ENCODE peak calls at places on chromosomes 5 and 9, in five cellular contexts. One of them, this sample, is unnamed.

GRCh38 chr9:98998441-98999151 is 54.9 kb downstream of the COL15A1 start:
- DNase-seq in neuronal stem cell: peak
- DNase-seq in H1: peak
- DNase-seq in mesenchymal stem cell: peak
- DNase-seq in trophoblast cell: peak
- DNase-seq in this sample: peak

GRCh38 chr5:438481-438981 is 4.4 kb upstream of the EXOC3 start:
- DNase-seq in neuronal stem cell: no peak
- DNase-seq in H1: no peak
- DNase-seq in mesenchymal stem cell: no peak
- DNase-seq in trophoblast cell: no peak
- DNase-seq in this sample: peak

GRCh38 chr5:9691261-9691660 is 61.1 kb upstream of the TAS2R1 start:
- DNase-seq in neuronal stem cell: no peak
- DNase-seq in H1: no peak
- DNase-seq in mesenchymal stem cell: no peak
- DNase-seq in trophoblast cell: no peak
- DNase-seq in this sample: no peak

GRCh38 chr5:9348296-9348996 is 197.4 kb downstream of the SEMA5A start:
- DNase-seq in neuronal stem cell: no peak
- DNase-seq in H1: no peak
- DNase-seq in mesenchymal stem cell: peak
- DNase-seq in trophoblast cell: peak
- DNase-seq in this sample: no peak

GRCh38 chr5:17190242-17190778 is 27.1 kb upstream of the BASP1 start:
- DNase-seq in neuronal stem cell: peak
- DNase-seq in H1: no peak
- DNase-seq in mesenchymal stem cell: peak
- DNase-seq in trophoblast cell: peak
- DNase-seq in this sample: no peak

GRCh38 chr5:43711496-43711895 is 108.5 kb downstream of the NNT start:
- DNase-seq in neuronal stem cell: no peak
- DNase-seq in H1: no peak
- DNase-seq in mesenchymal stem cell: peak
- DNase-seq in trophoblast cell: peak
- DNase-seq in this sample: no peak

GRCh38 chr9:15317836-15318235 is 10.8 kb upstream of the TTC39B start:
- DNase-seq in neuronal stem cell: no peak
- DNase-seq in H1: no peak
- DNase-seq in mesenchymal stem cell: no peak
- DNase-seq in trophoblast cell: no peak
- DNase-seq in this sample: no peak

GRCh38 chr5:88964831-88965230 is 81.8 kb upstream of the MEF2C start:
- DNase-seq in neuronal stem cell: no peak
- DNase-seq in H1: no peak
- DNase-seq in mesenchymal stem cell: no peak
- DNase-seq in trophoblast cell: no peak
- DNase-seq in this sample: no peak

GRCh38 chr5:135141303-135142268 is 107.6 kb upstream of the PITX1 start:
- DNase-seq in neuronal stem cell: no peak
- DNase-seq in H1: no peak
- DNase-seq in mesenchymal stem cell: peak
- DNase-seq in trophoblast cell: no peak
- DNase-seq in this sample: no peak

GRCh38 chr5:175778951-175779475 is 92.4 kb upstream of the CPLX2 start:
- DNase-seq in neuronal stem cell: no peak
- DNase-seq in H1: no peak
- DNase-seq in mesenchymal stem cell: no peak
- DNase-seq in trophoblast cell: no peak
- DNase-seq in this sample: no peak

GRCh38 chr9:14417230-14417629 is 103.3 kb upstream of the NFIB start:
- DNase-seq in neuronal stem cell: no peak
- DNase-seq in H1: no peak
- DNase-seq in mesenchymal stem cell: no peak
- DNase-seq in trophoblast cell: peak
- DNase-seq in this sample: no peak

GRCh38 chr9:764105-764524 is 77.4 kb upstream of the DMRT1 start:
- DNase-seq in neuronal stem cell: peak
- DNase-seq in H1: peak
- DNase-seq in mesenchymal stem cell: peak
- DNase-seq in trophoblast cell: peak
- DNase-seq in this sample: peak

GRCh38 chr5:171342362-171343111 is 33.5 kb downstream of the TLX3 start:
- DNase-seq in neuronal stem cell: no peak
- DNase-seq in H1: no peak
- DNase-seq in mesenchymal stem cell: peak
- DNase-seq in trophoblast cell: peak
- DNase-seq in this sample: peak

GRCh38 chr9:4973902-4974301 is 11.2 kb upstream of the JAK2 start:
- DNase-seq in neuronal stem cell: no peak
- DNase-seq in H1: no peak
- DNase-seq in mesenchymal stem cell: peak
- DNase-seq in trophoblast cell: peak
- DNase-seq in this sample: no peak

GRCh38 chr9:103803245-103803644 is 290.9 kb upstream of the SMC2 start:
- DNase-seq in neuronal stem cell: no peak
- DNase-seq in H1: no peak
- DNase-seq in mesenchymal stem cell: no peak
- DNase-seq in trophoblast cell: no peak
- DNase-seq in this sample: no peak

GRCh38 chr5:176359658-176360057 is 1.9 kb downstream of the KIAA1191 start:
- DNase-seq in neuronal stem cell: no peak
- DNase-seq in H1: no peak
- DNase-seq in mesenchymal stem cell: peak
- DNase-seq in trophoblast cell: peak
- DNase-seq in this sample: no peak

GRCh38 chr9:33818167-33818831 is 1.3 kb downstream of the UBE2R2 start:
- DNase-seq in neuronal stem cell: no peak
- DNase-seq in H1: no peak
- DNase-seq in mesenchymal stem cell: peak
- DNase-seq in trophoblast cell: no peak
- DNase-seq in this sample: no peak

GRCh38 chr5:115946655-115947054 is 15.6 kb upstream of the LVRN start:
- DNase-seq in neuronal stem cell: no peak
- DNase-seq in H1: no peak
- DNase-seq in mesenchymal stem cell: peak
- DNase-seq in trophoblast cell: no peak
- DNase-seq in this sample: no peak

GRCh38 chr9:135840539-135840938 is 66.8 kb downstream of the CAMSAP1 start:
- DNase-seq in neuronal stem cell: no peak
- DNase-seq in H1: no peak
- DNase-seq in mesenchymal stem cell: no peak
- DNase-seq in trophoblast cell: no peak
- DNase-seq in this sample: no peak

GRCh38 chr9:92669527-92669889 is 423 bp downstream of the IPPK start:
- DNase-seq in neuronal stem cell: no peak
- DNase-seq in H1: no peak
- DNase-seq in mesenchymal stem cell: peak
- DNase-seq in trophoblast cell: no peak
- DNase-seq in this sample: no peak

GRCh38 chr9:91214086-91214485 is 147.6 kb downstream of the AUH start:
- DNase-seq in neuronal stem cell: no peak
- DNase-seq in H1: no peak
- DNase-seq in mesenchymal stem cell: no peak
- DNase-seq in trophoblast cell: peak
- DNase-seq in this sample: no peak

GRCh38 chr5:172550996-172551395 is 90.1 kb upstream of the NEURL1B start:
- DNase-seq in neuronal stem cell: no peak
- DNase-seq in H1: no peak
- DNase-seq in mesenchymal stem cell: no peak
- DNase-seq in trophoblast cell: no peak
- DNase-seq in this sample: no peak
- H3K4me2 ChIP-seq in neuronal stem cell: no peak
- H3K4me2 ChIP-seq in H1: no peak
- H3K4me2 ChIP-seq in mesenchymal stem cell: no peak
- H3K4me2 ChIP-seq in trophoblast cell: no peak
- H3K4me2 ChIP-seq in this sample: no peak

GRCh38 chr5:34001231-34001935 is 6.5 kb downstream of the AMACR start:
- DNase-seq in neuronal stem cell: no peak
- DNase-seq in H1: no peak
- DNase-seq in mesenchymal stem cell: no peak
- DNase-seq in trophoblast cell: peak
- DNase-seq in this sample: no peak

GRCh38 chr5:34005211-34005610 is 2.6 kb downstream of the AMACR start:
- DNase-seq in neuronal stem cell: no peak
- DNase-seq in H1: no peak
- DNase-seq in mesenchymal stem cell: no peak
- DNase-seq in trophoblast cell: no peak
- DNase-seq in this sample: no peak

GRCh38 chr5:33999986-34000385 is 7.9 kb downstream of the AMACR start:
- DNase-seq in neuronal stem cell: no peak
- DNase-seq in H1: no peak
- DNase-seq in mesenchymal stem cell: no peak
- DNase-seq in trophoblast cell: no peak
- DNase-seq in this sample: no peak

GRCh38 chr5:34003941-34004340 is 3.9 kb downstream of the AMACR start:
- DNase-seq in neuronal stem cell: no peak
- DNase-seq in H1: no peak
- DNase-seq in mesenchymal stem cell: no peak
- DNase-seq in trophoblast cell: no peak
- DNase-seq in this sample: no peak

GRCh38 chr5:34002629-34003328 is 5.1 kb downstream of the AMACR start:
- DNase-seq in neuronal stem cell: peak
- DNase-seq in H1: no peak
- DNase-seq in mesenchymal stem cell: no peak
- DNase-seq in trophoblast cell: no peak
- DNase-seq in this sample: no peak
- H2BK12ac ChIP-seq in neuronal stem cell: no peak
- H2BK12ac ChIP-seq in H1: no peak
- H2BK12ac ChIP-seq in mesenchymal stem cell: no peak
- H2BK12ac ChIP-seq in trophoblast cell: no peak
- H2BK12ac ChIP-seq in this sample: no peak

GRCh38 chr5:56278267-56278826 is 45.2 kb upstream of the ANKRD55 start:
- DNase-seq in neuronal stem cell: peak
- DNase-seq in H1: no peak
- DNase-seq in mesenchymal stem cell: peak
- DNase-seq in trophoblast cell: no peak
- DNase-seq in this sample: no peak

GRCh38 chr5:56281489-56282163 is 48.5 kb upstream of the ANKRD55 start:
- DNase-seq in neuronal stem cell: no peak
- DNase-seq in H1: no peak
- DNase-seq in mesenchymal stem cell: peak
- DNase-seq in trophoblast cell: no peak
- DNase-seq in this sample: no peak

GRCh38 chr5:56279979-56280378 is 46.8 kb upstream of the ANKRD55 start:
- DNase-seq in neuronal stem cell: no peak
- DNase-seq in H1: peak
- DNase-seq in mesenchymal stem cell: peak
- DNase-seq in trophoblast cell: no peak
- DNase-seq in this sample: peak

GRCh38 chr5:56277573-56277972 is 44.4 kb upstream of the ANKRD55 start:
- DNase-seq in neuronal stem cell: no peak
- DNase-seq in H1: no peak
- DNase-seq in mesenchymal stem cell: no peak
- DNase-seq in trophoblast cell: no peak
- DNase-seq in this sample: no peak

DNA sequence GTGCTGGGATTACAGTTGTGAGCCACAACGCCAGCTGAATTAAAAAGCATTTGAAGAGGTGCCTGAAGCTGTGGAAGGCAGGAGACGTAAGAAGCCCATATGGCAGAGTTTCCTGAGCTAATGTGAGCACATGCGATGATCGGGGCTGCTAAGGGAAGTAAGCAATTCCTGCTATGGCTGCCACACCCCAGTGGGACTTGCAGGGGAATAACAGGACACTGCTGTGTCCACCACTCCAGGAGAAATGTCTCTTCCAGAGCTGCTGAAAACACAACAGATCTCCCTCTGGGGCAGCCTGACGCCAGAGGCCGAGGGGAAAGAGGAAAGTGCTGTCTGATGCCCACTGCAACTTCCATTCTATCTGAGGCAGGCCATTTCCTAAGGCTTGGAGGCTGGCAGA is 46.2 kb upstream of the ANKRD55 start:
- DNase-seq in neuronal stem cell: no peak
- DNase-seq in H1: no peak
- DNase-seq in mesenchymal stem cell: peak
- DNase-seq in trophoblast cell: no peak
- DNase-seq in this sample: no peak
- H3K4me2 ChIP-seq in neuronal stem cell: no peak
- H3K4me2 ChIP-seq in H1: no peak
- H3K4me2 ChIP-seq in mesenchymal stem cell: no peak
- H3K4me2 ChIP-seq in trophoblast cell: no peak
- H3K4me2 ChIP-seq in this sample: no peak

GRCh38 chr9:101126556-101126955 is 98.0 kb downstream of the PLPPR1 start:
- DNase-seq in neuronal stem cell: no peak
- DNase-seq in H1: no peak
- DNase-seq in mesenchymal stem cell: no peak
- DNase-seq in trophoblast cell: no peak
- DNase-seq in this sample: no peak
- H2BK12ac ChIP-seq in neuronal stem cell: no peak
- H2BK12ac ChIP-seq in H1: no peak
- H2BK12ac ChIP-seq in mesenchymal stem cell: no peak
- H2BK12ac ChIP-seq in trophoblast cell: no peak
- H2BK12ac ChIP-seq in this sample: no peak

GRCh38 chr9:132788378-132788777 is 89.7 kb downstream of the AK8 start:
- DNase-seq in neuronal stem cell: no peak
- DNase-seq in H1: no peak
- DNase-seq in mesenchymal stem cell: no peak
- DNase-seq in trophoblast cell: no peak
- DNase-seq in this sample: no peak
- H3K4me2 ChIP-seq in neuronal stem cell: no peak
- H3K4me2 ChIP-seq in H1: no peak
- H3K4me2 ChIP-seq in mesenchymal stem cell: no peak
- H3K4me2 ChIP-seq in trophoblast cell: no peak
- H3K4me2 ChIP-seq in this sample: no peak

DNA sequence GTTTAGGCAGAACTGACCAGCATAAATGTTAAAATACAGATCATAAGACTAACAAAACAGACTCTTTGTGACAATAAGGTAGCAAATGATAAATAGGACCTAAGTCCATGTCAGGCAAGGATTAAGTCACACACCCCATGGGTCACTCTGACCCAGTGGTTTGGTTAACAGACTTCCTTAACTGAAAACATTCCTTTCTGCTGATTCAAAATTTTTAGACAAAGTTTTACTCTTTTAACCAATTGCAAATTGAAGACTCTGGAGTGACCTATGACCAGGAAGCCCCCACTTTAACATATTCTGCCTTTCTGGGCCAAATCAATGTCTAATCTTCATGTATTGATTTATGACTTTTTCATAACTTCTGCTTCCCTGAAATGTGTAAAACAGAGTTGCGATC is 4.9 kb upstream of the NXNL2 start:
- DNase-seq in neuronal stem cell: no peak
- DNase-seq in H1: no peak
- DNase-seq in mesenchymal stem cell: peak
- DNase-seq in trophoblast cell: peak
- DNase-seq in this sample: no peak
- H2BK12ac ChIP-seq in neuronal stem cell: no peak
- H2BK12ac ChIP-seq in H1: no peak
- H2BK12ac ChIP-seq in mesenchymal stem cell: peak
- H2BK12ac ChIP-seq in trophoblast cell: peak
- H2BK12ac ChIP-seq in this sample: no peak

GRCh38 chr9:110731437-110732028 is 62.9 kb downstream of the MUSK start:
- DNase-seq in neuronal stem cell: no peak
- DNase-seq in H1: no peak
- DNase-seq in mesenchymal stem cell: no peak
- DNase-seq in trophoblast cell: no peak
- DNase-seq in this sample: no peak
- H3K4me2 ChIP-seq in neuronal stem cell: no peak
- H3K4me2 ChIP-seq in H1: no peak
- H3K4me2 ChIP-seq in mesenchymal stem cell: no peak
- H3K4me2 ChIP-seq in trophoblast cell: no peak
- H3K4me2 ChIP-seq in this sample: no peak

GRCh38 chr5:125402787-125403186 is 656.3 kb upstream of the ZNF608 start:
- DNase-seq in neuronal stem cell: no peak
- DNase-seq in H1: no peak
- DNase-seq in mesenchymal stem cell: no peak
- DNase-seq in trophoblast cell: no peak
- DNase-seq in this sample: no peak
- H2BK12ac ChIP-seq in neuronal stem cell: no peak
- H2BK12ac ChIP-seq in H1: no peak
- H2BK12ac ChIP-seq in mesenchymal stem cell: no peak
- H2BK12ac ChIP-seq in trophoblast cell: no peak
- H2BK12ac ChIP-seq in this sample: no peak